ENCODE peak calls at places on chromosomes 16 and 17, in five cellular contexts. One of them, this sample, is unnamed.

GRCh38 chr17:79749156-79749815 is 18.5 kb downstream of the ENPP7 start:
- ATAC-seq in Panc1: no peak
- ATAC-seq in GM12878: no peak
- ATAC-seq in HCT116: no peak
- ATAC-seq in upper lobe of left lung: no peak
- ATAC-seq in this sample: no peak

GRCh38 chr16:84832488-84833141 is 12.8 kb downstream of the CRISPLD2 start:
- ATAC-seq in GM12878: no peak
- ATAC-seq in HCT116: no peak
- ATAC-seq in upper lobe of left lung: peak
- ATAC-seq in Panc1: peak
- ATAC-seq in this sample: peak

GRCh38 chr17:55770220-55770870 is 19.5 kb downstream of the PCTP start:
- ATAC-seq in GM12878: no peak
- ATAC-seq in HCT116: peak
- ATAC-seq in Panc1: peak
- ATAC-seq in upper lobe of left lung: no peak
- ATAC-seq in this sample: peak

GRCh38 chr17:82648165-82648668 is at the start of gene WDR45B:
- ATAC-seq in upper lobe of left lung: peak
- ATAC-seq in GM12878: peak
- ATAC-seq in Panc1: peak
- ATAC-seq in HCT116: peak
- ATAC-seq in this sample: peak

GRCh38 chr17:34195987-34196386 is 59.1 kb upstream of the CCL2 start:
- ATAC-seq in HCT116: no peak
- ATAC-seq in Panc1: no peak
- ATAC-seq in GM12878: no peak
- ATAC-seq in upper lobe of left lung: no peak
- ATAC-seq in this sample: no peak

GRCh38 chr17:14575349-14575966 is 274.6 kb downstream of the HS3ST3B1 start:
- ATAC-seq in GM12878: no peak
- ATAC-seq in Panc1: no peak
- ATAC-seq in HCT116: no peak
- ATAC-seq in upper lobe of left lung: no peak
- ATAC-seq in this sample: no peak

GRCh38 chr17:59513934-59514841 is 51.2 kb upstream of the DHX40 start:
- ATAC-seq in HCT116: no peak
- ATAC-seq in GM12878: no peak
- ATAC-seq in upper lobe of left lung: peak
- ATAC-seq in Panc1: no peak
- ATAC-seq in this sample: no peak

GRCh38 chr17:14094676-14095075 is 25.4 kb downstream of the COX10 start:
- ATAC-seq in upper lobe of left lung: no peak
- ATAC-seq in Panc1: no peak
- ATAC-seq in GM12878: no peak
- ATAC-seq in HCT116: no peak
- ATAC-seq in this sample: no peak

GRCh38 chr17:28065706-28066105 is 23.2 kb downstream of the NLK start:
- ATAC-seq in GM12878: no peak
- ATAC-seq in HCT116: no peak
- ATAC-seq in upper lobe of left lung: no peak
- ATAC-seq in Panc1: no peak
- ATAC-seq in this sample: no peak

GRCh38 chr17:37676115-37676925 is 33.1 kb upstream of the DDX52 start:
- ATAC-seq in HCT116: no peak
- ATAC-seq in GM12878: no peak
- ATAC-seq in upper lobe of left lung: no peak
- ATAC-seq in Panc1: no peak
- ATAC-seq in this sample: no peak

GRCh38 chr17:77214328-77214727 is 73.6 kb downstream of the SEC14L1 start:
- ATAC-seq in upper lobe of left lung: no peak
- ATAC-seq in GM12878: no peak
- ATAC-seq in Panc1: no peak
- ATAC-seq in HCT116: peak
- ATAC-seq in this sample: no peak

GRCh38 chr17:77213778-77214132 is 73.0 kb downstream of the SEC14L1 start:
- ATAC-seq in Panc1: no peak
- ATAC-seq in HCT116: no peak
- ATAC-seq in GM12878: no peak
- ATAC-seq in upper lobe of left lung: no peak
- ATAC-seq in this sample: no peak

GRCh38 chr17:77212833-77213777 is 72.3 kb downstream of the SEC14L1 start:
- ATAC-seq in upper lobe of left lung: no peak
- ATAC-seq in GM12878: peak
- ATAC-seq in HCT116: no peak
- ATAC-seq in Panc1: peak
- ATAC-seq in this sample: no peak

GRCh38 chr17:77215281-77215680 is 74.5 kb downstream of the SEC14L1 start:
- ATAC-seq in upper lobe of left lung: no peak
- ATAC-seq in HCT116: peak
- ATAC-seq in GM12878: no peak
- ATAC-seq in Panc1: no peak
- ATAC-seq in this sample: no peak

GRCh38 chr17:77214743-77215142 is 74.0 kb downstream of the SEC14L1 start:
- ATAC-seq in upper lobe of left lung: peak
- ATAC-seq in Panc1: peak
- ATAC-seq in GM12878: no peak
- ATAC-seq in HCT116: peak
- ATAC-seq in this sample: no peak
- TF ChIP-seq CTCF in upper lobe of left lung: peak
- TF ChIP-seq CTCF in Panc1: no peak
- TF ChIP-seq CTCF in GM12878: peak
- TF ChIP-seq CTCF in HCT116: peak
- TF ChIP-seq CTCF in this sample: peak

GRCh38 chr16:70251651-70252354 is at the start of gene EXOSC6:
- ATAC-seq in upper lobe of left lung: peak
- ATAC-seq in HCT116: peak
- ATAC-seq in Panc1: peak
- ATAC-seq in GM12878: peak
- ATAC-seq in this sample: peak
- TF ChIP-seq POLR2AphosphoS5 in upper lobe of left lung: peak
- TF ChIP-seq POLR2AphosphoS5 in HCT116: peak
- TF ChIP-seq POLR2AphosphoS5 in Panc1: peak
- TF ChIP-seq POLR2AphosphoS5 in GM12878: peak
- TF ChIP-seq POLR2AphosphoS5 in this sample: peak

DNA sequence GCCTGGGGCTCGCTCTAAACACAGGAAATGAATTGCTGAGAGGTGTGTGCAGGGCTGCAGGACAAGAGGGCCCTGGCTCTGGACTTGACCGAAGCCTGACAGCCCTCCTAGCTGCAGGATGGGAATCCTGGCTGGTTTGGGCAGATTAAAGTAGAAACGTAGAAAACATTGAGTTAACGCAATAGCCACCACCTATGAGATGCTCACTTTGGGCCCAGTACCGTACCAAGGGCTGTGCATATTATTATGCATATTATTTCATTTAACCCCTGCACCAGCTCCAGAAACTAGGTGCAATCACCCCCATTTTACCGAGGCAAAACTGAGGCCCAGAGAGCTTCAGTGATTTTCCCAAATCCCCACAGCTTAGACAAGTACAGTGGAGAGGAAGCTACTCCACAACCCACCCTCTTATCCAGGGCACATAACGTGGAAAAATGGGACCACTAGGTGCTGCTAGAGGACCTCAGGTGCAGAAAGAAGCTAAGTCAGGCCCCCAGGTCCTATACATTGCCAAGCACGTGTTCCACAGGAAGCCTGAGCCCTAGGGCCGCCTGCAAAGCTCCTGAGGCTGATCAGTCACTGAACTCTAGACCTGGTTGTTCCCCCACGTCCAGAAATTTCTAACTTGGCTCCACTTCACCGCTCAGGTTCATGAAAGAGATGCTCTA is 79.2 kb downstream of the MYH11 start:
- ATAC-seq in HCT116: peak
- ATAC-seq in Panc1: peak
- ATAC-seq in upper lobe of left lung: no peak
- ATAC-seq in GM12878: peak
- ATAC-seq in this sample: no peak
- TF ChIP-seq CTCF in HCT116: peak
- TF ChIP-seq CTCF in Panc1: peak
- TF ChIP-seq CTCF in upper lobe of left lung: no peak
- TF ChIP-seq CTCF in GM12878: peak
- TF ChIP-seq CTCF in this sample: no peak

GRCh38 chr17:8173056-8173870 is 2.9 kb downstream of the TMEM107 start:
- ATAC-seq in GM12878: peak
- ATAC-seq in Panc1: peak
- ATAC-seq in upper lobe of left lung: peak
- ATAC-seq in HCT116: peak
- ATAC-seq in this sample: peak
- TF ChIP-seq POLR2AphosphoS5 in GM12878: peak
- TF ChIP-seq POLR2AphosphoS5 in Panc1: peak
- TF ChIP-seq POLR2AphosphoS5 in upper lobe of left lung: peak
- TF ChIP-seq POLR2AphosphoS5 in HCT116: peak
- TF ChIP-seq POLR2AphosphoS5 in this sample: peak

This sample was measured in gastroesophageal sphincter.